ENCODE peak calls at places on chromosomes 13 and 19, in seven cellular contexts. H is fibroblast of mammary gland, M is retinal pigment epithelial cell, C is tibial artery, D is fibroblast of pulmonary artery, Z is fibroblast of lung, G is HepG2. E is an unnamed sample.

GRCh38 chr19:55590621-55591020 is 8.7 kb downstream of the FIZ1 start:
- DNase-seq in H (no peak), M (no peak), C (no peak), D (no peak), Z (no peak), G (no peak), E (no peak)

GRCh38 chr13:51786425-51787010 is 17.4 kb downstream of the DHRS12 start:
- DNase-seq in H (no peak), M (no peak), C (no peak), D (peak; percentile 25), Z (no peak), G (no peak), E (no peak)

GRCh38 chr13:24630851-24631341 is 49.3 kb upstream of the ATP12A start:
- DNase-seq in H (peak; percentile 21), M (no peak), C (no peak), D (peak; percentile 53), Z (peak; percentile 20), G (no peak), E (no peak)

GRCh38 chr13:91308299-91308698 is 39.2 kb upstream of the MIR17HG start:
- DNase-seq in H (no peak), M (no peak), C (no peak), D (no peak), Z (no peak), G (no peak), E (no peak)

GRCh38 chr13:106520205-106521004 is 15.1 kb downstream of the EFNB2 start:
- DNase-seq in H (peak; percentile 62), M (no peak), C (no peak), D (peak; percentile 68), Z (peak; percentile 77), G (no peak), E (no peak)

GRCh38 chr13:51822106-51822840 is 18.3 kb upstream of the DHRS12 start:
- DNase-seq in H (no peak), M (no peak), C (no peak), D (no peak), Z (no peak), G (no peak), E (peak; percentile 68)

GRCh38 chr19:46339491-46339890 is 7.4 kb upstream of the PPP5C start:
- DNase-seq in H (no peak), M (no peak), C (no peak), D (no peak), Z (no peak), G (no peak), E (no peak)

GRCh38 chr13:85503797-85504196 is 295.4 kb downstream of the SLITRK6 start:
- DNase-seq in H (peak; percentile 8), M (peak; percentile 84), C (no peak), D (peak; percentile 74), Z (no peak), G (no peak), E (no peak)

GRCh38 chr13:50584856-50585580 is 258.5 kb downstream of the DLEU7 start:
- DNase-seq in H (no peak), M (no peak), C (no peak), D (no peak), Z (no peak), G (no peak), E (no peak)

GRCh38 chr13:91544723-91545122 is 146.3 kb downstream of the GPC5 start:
- DNase-seq in H (no peak), M (no peak), C (no peak), D (no peak), Z (no peak), G (peak; percentile 5), E (no peak)

GRCh38 chr13:99056381-99057014 is 78.6 kb upstream of the DOCK9 start:
- DNase-seq in H (peak; percentile 38), M (no peak), C (no peak), D (no peak), Z (no peak), G (no peak), E (no peak)

GRCh38 chr19:11587302-11587972 is 9.8 kb upstream of the ZNF627 start:
- DNase-seq in H (peak; percentile 71), M (no peak), C (peak; percentile 86), D (peak; percentile 74), Z (peak; percentile 69), G (peak; percentile 47), E (peak; percentile 62)

GRCh38 chr13:112934075-112934474 is 34.9 kb upstream of the MCF2L start:
- DNase-seq in H (no peak), M (no peak), C (no peak), D (no peak), Z (no peak), G (no peak), E (no peak)

GRCh38 chr13:40026174-40026585 is 370.7 kb downstream of the COG6 start:
- DNase-seq in H (peak; percentile 42), M (no peak), C (no peak), D (no peak), Z (no peak), G (no peak), E (peak; percentile 6)

GRCh38 chr19:46133101-46133627 is 8.7 kb upstream of the IGFL3 start:
- DNase-seq in H (peak; percentile 91), M (peak; percentile 87), C (no peak), D (peak; percentile 98), Z (peak; percentile 96), G (peak; percentile 78), E (no peak)

GRCh38 chr19:51259348-51260245 is 8.7 kb downstream of the SIGLECL1 start:
- DNase-seq in H (peak; percentile 26), M (no peak), C (no peak), D (peak; percentile 43), Z (peak; percentile 17), G (peak; percentile 24), E (peak; percentile 58)

GRCh38 chr13:95865080-95865597 is 188.1 kb downstream of the UGGT2 start:
- DNase-seq in H (no peak), M (no peak), C (no peak), D (no peak), Z (no peak), G (no peak), E (no peak)

GRCh38 chr13:110478405-110479214 is 82.9 kb downstream of the RAB20 start:
- DNase-seq in H (no peak), M (no peak), C (no peak), D (no peak), Z (no peak), G (no peak), E (no peak)

GRCh38 chr13:85652536-85652935 is 146.7 kb downstream of the SLITRK6 start:
- DNase-seq in H (no peak), M (no peak), C (no peak), D (no peak), Z (no peak), G (no peak), E (no peak)

GRCh38 chr13:78603240-78603947 is at the start of gene POU4F1:
- DNase-seq in H (peak; percentile 30), M (no peak), C (no peak), D (peak; percentile 29), Z (peak; percentile 26), G (peak; percentile 72), E (peak; percentile 79)

GRCh38 chr19:16268676-16269319 is 55.8 kb upstream of the KLF2 start:
- DNase-seq in H (no peak), M (no peak), C (no peak), D (no peak), Z (no peak), G (no peak), E (no peak)

GRCh38 chr13:40251343-40252032 is 415.0 kb downstream of the FOXO1 start:
- DNase-seq in H (peak; percentile 74), M (no peak), C (no peak), D (peak; percentile 73), Z (peak; percentile 47), G (no peak), E (no peak)

GRCh38 chr13:110308377-110309158 is 1.5 kb downstream of the COL4A2 start:
- DNase-seq in H (peak; percentile 64), M (no peak), C (peak; percentile 78), D (peak; percentile 83), Z (peak; percentile 61), G (no peak), E (no peak)

GRCh38 chr19:33606556-33606955 is 15.2 kb upstream of the CHST8 start:
- DNase-seq in H (no peak), M (no peak), C (no peak), D (no peak), Z (no peak), G (no peak), E (no peak)

GRCh38 chr19:57321746-57322145 is 1.5 kb downstream of the ZNF543 start:
- DNase-seq in H (no peak), M (no peak), C (no peak), D (no peak), Z (no peak), G (no peak), E (no peak)

GRCh38 chr19:13764101-13764807 is at the start of gene MRI1:
- DNase-seq in H (peak; percentile 61), M (no peak), C (peak; percentile 90), D (peak; percentile 80), Z (peak; percentile 72), G (peak; percentile 39), E (no peak)

GRCh38 chr19:49859838-49860715 is 7.3 kb downstream of the PNKP start:
- DNase-seq in H (no peak), M (no peak), C (no peak), D (no peak), Z (no peak), G (no peak), E (no peak)
- H3K4me3 ChIP-seq in H (no peak overlapping the region), M (no peak overlapping the region), C (no peak overlapping the region), D (no peak overlapping the region), Z (no peak overlapping the region), G (no peak overlapping the region), E (no peak overlapping the region)

GRCh38 chr19:19262190-19263057 is 10.7 kb downstream of the TM6SF2 start:
- DNase-seq in H (no peak), M (no peak), C (no peak), D (no peak), Z (no peak), G (no peak), E (no peak)
- H3K4me3 ChIP-seq in H (no peak overlapping the region), M (no peak overlapping the region), C (no peak overlapping the region), D (no peak overlapping the region), Z (no peak overlapping the region), G (no peak overlapping the region), E (no peak overlapping the region)

GRCh38 chr19:35590875-35591274 is 4.9 kb downstream of the PMIS2 start:
- DNase-seq in H (no peak), M (no peak), C (no peak), D (no peak), Z (no peak), G (no peak), E (no peak)
- H3K4me3 ChIP-seq in H (no peak overlapping the region), M (no peak overlapping the region), C (no peak overlapping the region), D (no peak overlapping the region), Z (no peak overlapping the region), G (no peak overlapping the region), E (no peak overlapping the region)

DNA sequence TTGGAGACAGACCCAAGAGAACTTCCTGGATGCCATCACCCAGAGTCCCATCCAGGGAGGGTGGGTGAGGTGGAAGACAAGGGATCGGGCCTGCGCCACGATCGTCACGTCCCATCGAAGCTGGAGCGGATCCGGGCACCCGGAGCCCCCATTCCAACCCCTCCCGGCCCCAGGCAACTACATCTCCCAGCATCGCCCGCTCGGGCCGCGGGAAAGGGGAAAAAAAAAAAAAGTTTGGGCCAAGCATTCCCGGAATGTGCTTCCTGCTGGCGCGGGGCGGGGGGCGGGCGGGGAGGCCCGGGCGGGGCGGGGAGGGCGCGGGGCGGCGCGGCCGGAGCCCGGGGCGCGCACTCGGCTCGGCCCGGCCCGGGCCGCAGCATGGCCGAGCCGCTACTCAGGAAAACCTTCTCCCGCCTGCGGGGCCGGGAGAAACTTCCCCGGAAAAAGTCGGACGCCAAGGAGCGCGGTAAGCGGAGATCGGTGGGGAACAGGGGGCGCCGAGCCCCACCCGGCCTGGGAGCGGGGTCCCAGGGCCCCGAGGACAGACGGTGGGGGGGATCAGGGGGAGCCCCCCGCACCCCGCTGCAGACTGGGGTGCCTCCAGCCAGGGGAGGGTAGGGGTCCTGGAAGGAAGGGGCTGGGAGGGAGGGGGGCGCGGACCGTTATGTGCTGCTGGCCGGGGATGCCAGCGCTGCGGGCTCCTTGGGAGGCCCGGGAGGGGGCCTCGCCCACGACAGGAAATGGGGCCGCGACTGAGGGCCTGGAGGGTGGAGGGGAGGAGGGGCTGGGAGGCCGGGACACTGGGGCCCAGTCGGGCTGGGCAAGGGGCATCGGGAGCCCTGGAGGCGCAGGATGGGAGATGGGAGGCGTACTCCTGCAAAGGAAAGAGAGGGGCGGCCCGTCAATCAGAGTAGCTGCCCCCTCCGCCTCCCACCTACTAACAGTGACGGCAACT is at the start of gene SYDE1:
- DNase-seq in H (peak; percentile 45), M (no peak), C (peak; percentile 80), D (peak; percentile 68), Z (peak; percentile 63), G (peak; percentile 50), E (no peak)
- H3K4me3 ChIP-seq in H (peak within 1 kb of the TSS; percentile 75), M (peak within 1 kb of the TSS; percentile 80), C (peak within 1 kb of the TSS; percentile 99), D (peak within 1 kb of the TSS; percentile 81), Z (peak within 1 kb of the TSS; percentile 83), G (peak within 1 kb of the TSS; percentile 81), E (no peak within 1 kb of the TSS)